ENCODE peak calls at places on chromosomes 4 and X, in six cellular contexts. F is kidney, U is AG09309, Q is hepatocyte, X is fibroblast of pulmonary artery, L is body of pancreas. D is an unnamed sample.

GRCh38 chr4:26420438-26420837 is 69.8 kb downstream of the CCKAR start:
- DNase-seq in F (no peak), U (no peak), Q (no peak), X (peak), L (no peak), D (no peak)

GRCh38 chr4:71188197-71188625 is 150.6 kb upstream of the SLC4A4 start:
- DNase-seq in F (no peak), U (no peak), Q (no peak), X (no peak), L (no peak), D (no peak)

GRCh38 chr4:8097141-8097541 is 61.5 kb downstream of the ABLIM2 start:
- DNase-seq in F (peak), U (no peak), Q (no peak), X (no peak), L (no peak), D (no peak)

GRCh38 chrX:11759461-11760311 is 1.6 kb downstream of the MSL3 start:
- DNase-seq in F (peak), U (peak), Q (peak), X (peak), L (peak), D (peak)

GRCh38 chrX:42680651-42681050 is 97.3 kb downstream of the PPP1R2C start:
- DNase-seq in F (no peak), U (no peak), Q (peak), X (peak), L (peak), D (no peak)

GRCh38 chr4:165726831-165727230 is 146.2 kb upstream of the TLL1 start:
- DNase-seq in F (no peak), U (no peak), Q (no peak), X (no peak), L (no peak), D (peak)

GRCh38 chrX:47840106-47840505 is 3.4 kb downstream of the ZNF81 start:
- DNase-seq in F (no peak), U (no peak), Q (no peak), X (no peak), L (no peak), D (no peak)

GRCh38 chrX:138928737-138929459 is 217.4 kb upstream of the FGF13 start:
- DNase-seq in F (no peak), U (no peak), Q (no peak), X (no peak), L (no peak), D (no peak)

GRCh38 chrX:101108293-101108692 is 10.3 kb downstream of the CENPI start:
- DNase-seq in F (no peak), U (peak), Q (no peak), X (peak), L (no peak), D (no peak)

GRCh38 chr4:108889696-108890475 is 127.0 kb upstream of the ETNPPL start:
- DNase-seq in F (no peak), U (no peak), Q (no peak), X (no peak), L (no peak), D (no peak)

GRCh38 chrX:49171752-49172279 is at the start of gene PLP2:
- DNase-seq in F (peak), U (no peak), Q (peak), X (peak), L (peak), D (no peak)

GRCh38 chr4:141133146-141134006 is at the start of gene RNF150:
- DNase-seq in F (peak), U (peak), Q (peak), X (peak), L (peak), D (peak)

GRCh38 chr4:118801895-118802575 is 33.9 kb downstream of the SEC24D start:
- DNase-seq in F (no peak), U (no peak), Q (no peak), X (no peak), L (no peak), D (no peak)

GRCh38 chr4:48739560-48740019 is 40.5 kb downstream of the FRYL start:
- DNase-seq in F (no peak), U (no peak), Q (no peak), X (no peak), L (no peak), D (no peak)

GRCh38 chrX:99752776-99753175 is 657.3 kb downstream of the PCDH19 start:
- DNase-seq in F (no peak), U (no peak), Q (no peak), X (no peak), L (no peak), D (no peak)

GRCh38 chr4:42083816-42084215 is 68.6 kb downstream of the BEND4 start:
- DNase-seq in F (no peak), U (no peak), Q (no peak), X (no peak), L (no peak), D (no peak)

GRCh38 chr4:896216-896615 is 35.9 kb downstream of the GAK start:
- DNase-seq in F (no peak), U (no peak), Q (no peak), X (no peak), L (no peak), D (no peak)
- TF ChIP-seq CTCF in F (no peak), U (no peak), Q (no peak), X (no peak), L (no peak), D (no peak)

DNA sequence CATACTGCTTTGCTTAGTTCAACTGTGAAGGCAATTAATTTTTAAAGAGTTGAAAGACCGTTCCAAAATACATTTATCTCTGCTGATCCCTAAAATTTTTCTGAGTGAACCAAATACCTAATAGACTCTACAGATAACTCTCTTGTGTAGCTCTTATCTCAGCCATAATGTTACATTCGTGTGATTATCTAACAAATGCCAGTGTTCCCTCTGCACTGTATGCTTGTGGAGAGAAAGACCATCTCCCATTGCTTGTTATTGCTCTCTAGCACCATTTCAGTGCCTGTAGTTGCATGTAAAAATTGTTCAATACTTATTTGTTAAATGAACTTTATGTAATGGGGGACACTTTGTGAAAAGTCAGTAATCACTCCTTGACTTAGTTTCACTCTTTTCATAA is 81.3 kb upstream of the ATOH1 start:
- DNase-seq in F (no peak), U (no peak), Q (no peak), X (no peak), L (no peak), D (no peak)
- H3K4me3 ChIP-seq in F (no peak), U (no peak), Q (no peak), X (no peak), L (no peak), D (no peak)

GRCh38 chr4:103645991-103646390 is 73.8 kb downstream of the TACR3 start:
- DNase-seq in F (no peak), U (no peak), Q (no peak), X (no peak), L (no peak), D (no peak)
- TF ChIP-seq CTCF in F (no peak), U (no peak), Q (no peak), X (no peak), L (no peak), D (no peak)

GRCh38 chrX:53084863-53085262 is 2.7 kb downstream of the TSPYL2 start:
- DNase-seq in F (no peak), U (no peak), Q (no peak), X (no peak), L (no peak), D (no peak)
- H3K4me3 ChIP-seq in F (no peak), U (no peak), Q (no peak), X (no peak), L (no peak), D (no peak)

GRCh38 chrX:30649859-30650258 is 3.4 kb upstream of the GK start:
- DNase-seq in F (no peak), U (no peak), Q (peak), X (peak), L (no peak), D (no peak)
- TF ChIP-seq CTCF in F (no peak), U (no peak), Q (no peak), X (no peak), L (no peak), D (no peak)

GRCh38 chrX:15498741-15499140 is 1.9 kb upstream of the BMX start:
- DNase-seq in F (no peak), U (no peak), Q (no peak), X (no peak), L (no peak), D (no peak)

GRCh38 chrX:15501506-15501905 is 899 bp downstream of the BMX start:
- DNase-seq in F (no peak), U (no peak), Q (no peak), X (no peak), L (no peak), D (no peak)

GRCh38 chrX:15496809-15497208 is 3.7 kb upstream of the PIR start:
- DNase-seq in F (no peak), U (no peak), Q (no peak), X (no peak), L (no peak), D (no peak)

GRCh38 chrX:15497865-15498264 is 2.7 kb upstream of the BMX start:
- DNase-seq in F (no peak), U (no peak), Q (peak), X (peak), L (peak), D (peak)

DNA sequence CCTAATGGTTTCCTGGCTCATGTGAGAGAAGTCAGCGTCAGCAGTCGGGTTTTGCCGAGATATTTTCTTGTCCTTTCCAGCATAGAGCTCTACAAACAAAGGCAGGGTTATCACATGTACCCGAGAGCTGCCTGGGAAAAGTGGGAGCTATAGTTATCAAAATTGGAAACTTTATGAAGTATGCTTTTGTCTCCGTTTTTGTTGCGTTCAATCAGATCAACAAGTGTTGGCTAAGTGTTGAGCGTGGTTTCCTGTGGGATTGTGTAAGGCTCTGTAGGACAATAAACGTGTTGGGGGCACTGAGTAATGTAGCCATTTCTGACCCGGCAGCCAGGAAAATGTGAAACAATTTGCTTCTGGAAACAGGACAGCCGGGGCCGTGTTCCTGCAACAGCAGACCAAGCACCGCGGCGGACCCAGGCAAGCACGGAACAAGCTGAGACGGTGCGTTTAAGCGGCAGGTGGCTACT is at the start of gene BMX:
- DNase-seq in F (peak), U (no peak), Q (no peak), X (peak), L (no peak), D (no peak)
- H3K4me3 ChIP-seq in F (no peak), U (no peak), Q (no peak), X (no peak), L (no peak), D (no peak)

GRCh38 chr4:37892641-37893040 is 1.8 kb downstream of the TBC1D1 start:
- DNase-seq in F (no peak), U (no peak), Q (no peak), X (no peak), L (peak), D (no peak)
- TF ChIP-seq CTCF in F (no peak), U (no peak), Q (no peak), X (no peak), L (no peak), D (no peak)